ENCODE peak calls at places on chromosomes 4 and X, in nine cellular contexts. A is endodermal cell; T is heart left ventricle; D is uterus; P is mammary epithelial cell; Q is left lung; V is neuronal stem cell; N is naive thymus-derived CD4-positive, alpha-beta T cell; W is GM23248. Z is an unnamed sample.

GRCh38 chrX:108834036-108834435 is 97.7 kb upstream of the IRS4 start:
- DNase-seq in N (no peak), P (no peak), V (no peak), A (no peak), D (no peak), T (no peak), W (no peak), Q (no peak), Z (no peak)

GRCh38 chr4:3302164-3302785 is 9.5 kb downstream of the RGS12 start:
- DNase-seq in D (peak; percentile 40), P (no peak), W (no peak), T (no peak), A (peak; percentile 28), V (no peak), Q (peak; percentile 61), N (peak; percentile 95), Z (no peak)

GRCh38 chr4:146245246-146245645 is 30.9 kb downstream of the REELD1 start:
- DNase-seq in N (no peak), A (no peak), T (no peak), V (no peak), D (no peak), W (peak; percentile 57), P (no peak), Q (no peak), Z (peak; percentile 45)

GRCh38 chr4:8646296-8647093 is 53.9 kb downstream of the CPZ start:
- DNase-seq in T (peak; percentile 6), W (no peak), V (peak; percentile 23), N (no peak), P (no peak), D (no peak), A (peak; percentile 40), Q (peak; percentile 62), Z (no peak)

GRCh38 chr4:3315566-3315965 is 22.7 kb downstream of the RGS12 start:
- DNase-seq in D (no peak), W (no peak), T (peak; percentile 2), P (no peak), N (no peak), V (no peak), A (peak; percentile 19), Q (no peak), Z (no peak)

GRCh38 chr4:146340798-146341197 is 126.5 kb downstream of the REELD1 start:
- DNase-seq in V (no peak), W (peak; percentile 77), D (no peak), A (no peak), N (no peak), T (no peak), Q (no peak), P (no peak), Z (no peak)

GRCh38 chrX:136259543-136259942 is 8.3 kb upstream of the MAP7D3 start:
- DNase-seq in P (no peak), W (peak; percentile 73), A (no peak), V (no peak), N (no peak), T (no peak), Q (no peak), D (no peak), Z (no peak)

GRCh38 chr4:169968999-169969398 is 57.2 kb downstream of the MFAP3L start:
- DNase-seq in Q (no peak), A (no peak), D (no peak), P (peak; percentile 44), W (peak; percentile 95), N (no peak), T (no peak), V (no peak), Z (no peak)

GRCh38 chr4:124851741-124852140 is 139.2 kb upstream of the ANKRD50 start:
- DNase-seq in D (no peak), P (no peak), A (no peak), V (no peak), T (no peak), N (no peak), W (no peak), Q (no peak), Z (no peak)

GRCh38 chr4:37889849-37890500 is 909 bp upstream of the TBC1D1 start:
- DNase-seq in Q (no peak), A (peak; percentile 63), V (peak; percentile 20), W (peak; percentile 13), T (peak; percentile 56), D (peak; percentile 88), N (no peak), P (no peak), Z (peak; percentile 19)

GRCh38 chr4:6917445-6918241 is 8.0 kb downstream of the TBC1D14 start:
- DNase-seq in N (no peak), D (peak; percentile 69), A (peak; percentile 86), W (no peak), V (no peak), T (peak; percentile 65), Q (peak; percentile 93), P (no peak), Z (peak; percentile 97)

GRCh38 chr4:170775851-170776250 is 686.1 kb upstream of the AADAT start:
- DNase-seq in N (no peak), D (no peak), W (no peak), Q (no peak), P (no peak), A (no peak), V (no peak), T (no peak), Z (no peak)

GRCh38 chr4:152454398-152455011 is 81.4 kb downstream of the FBXW7 start:
- DNase-seq in W (peak; percentile 70), V (no peak), N (no peak), A (no peak), T (no peak), D (no peak), Q (no peak), P (peak; percentile 24), Z (no peak)

GRCh38 chr4:44415251-44415650 is 33.4 kb downstream of the KCTD8 start:
- DNase-seq in D (no peak), Q (no peak), P (no peak), W (no peak), N (no peak), V (no peak), A (peak; percentile 44), T (no peak), Z (no peak)

GRCh38 chr4:24224446-24224845 is 334.6 kb upstream of the PPARGC1A start:
- DNase-seq in V (no peak), N (no peak), Q (no peak), A (no peak), D (no peak), P (no peak), T (no peak), W (no peak), Z (no peak)

DNA sequence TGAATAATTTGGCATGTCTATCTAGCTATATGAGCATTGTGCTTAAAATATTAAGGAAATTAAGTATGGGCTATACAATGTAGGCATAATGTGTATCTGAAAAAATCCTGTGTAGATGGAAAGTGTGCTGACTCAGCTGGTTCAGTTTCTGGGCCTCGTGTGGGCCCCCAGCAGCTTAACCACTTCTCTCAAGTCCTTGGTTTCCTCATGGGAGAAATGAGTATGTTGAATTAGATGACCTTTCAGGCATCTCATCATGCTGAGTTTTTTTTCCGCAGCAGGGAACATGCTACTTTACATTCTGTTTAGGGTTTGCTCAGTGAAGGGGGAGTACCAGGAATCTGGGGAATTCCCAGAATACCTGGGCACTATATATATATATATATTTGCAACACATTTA is 30.5 kb downstream of the RHOH start:
- DNase-seq in N (no peak), D (no peak), P (no peak), T (no peak), V (no peak), W (no peak), Q (no peak), A (no peak), Z (no peak)
- H3K4me1 ChIP-seq in N (peaks cover 97% of the 10 kb centered on the region), D (no peaks in the 10 kb centered on the region), P (no peaks in the 10 kb centered on the region), T (no peaks in the 10 kb centered on the region), V (peaks cover 3% of the 10 kb centered on the region), W (no peaks in the 10 kb centered on the region), Q (no peaks in the 10 kb centered on the region), A (no peaks in the 10 kb centered on the region), Z (no peaks in the 10 kb centered on the region)

GRCh38 chr4:10102981-10103330 is 13.6 kb downstream of the WDR1 start:
- DNase-seq in N (no peak), V (no peak), W (no peak), T (no peak), D (no peak), Q (peak; percentile 23), A (no peak), P (no peak), Z (no peak)
- H3K4me1 ChIP-seq in N (peaks cover 75% of the 10 kb centered on the region), V (peaks cover 32% of the 10 kb centered on the region), W (peaks cover 79% of the 10 kb centered on the region), T (peaks cover 93% of the 10 kb centered on the region), D (peaks cover 14% of the 10 kb centered on the region), Q (peaks cover 35% of the 10 kb centered on the region), A (peaks cover 29% of the 10 kb centered on the region), P (peaks cover 78% of the 10 kb centered on the region), Z (peaks cover 40% of the 10 kb centered on the region)

GRCh38 chr4:184383497-184384055 is 90.8 kb downstream of the IRF2 start:
- DNase-seq in D (peak; percentile 57), P (peak; percentile 97), T (no peak), N (no peak), W (peak; percentile 94), A (peak; percentile 20), V (no peak), Q (no peak), Z (no peak)

GRCh38 chr4:184384810-184385557 is 89.4 kb downstream of the IRF2 start:
- DNase-seq in N (no peak), A (peak; percentile 42), D (no peak), P (peak; percentile 72), T (no peak), W (no peak), Q (no peak), V (no peak), Z (no peak)

GRCh38 chr4:184384056-184384809 is 90.1 kb downstream of the IRF2 start:
- DNase-seq in A (peak; percentile 49), Q (no peak), W (peak; percentile 73), T (no peak), V (no peak), P (peak; percentile 93), D (peak; percentile 42), N (no peak), Z (peak; percentile 57)

GRCh38 chr4:184380707-184381106 is 93.6 kb downstream of the IRF2 start:
- DNase-seq in Q (no peak), V (no peak), W (no peak), T (no peak), D (no peak), P (no peak), N (no peak), A (peak; percentile 37), Z (no peak)

DNA sequence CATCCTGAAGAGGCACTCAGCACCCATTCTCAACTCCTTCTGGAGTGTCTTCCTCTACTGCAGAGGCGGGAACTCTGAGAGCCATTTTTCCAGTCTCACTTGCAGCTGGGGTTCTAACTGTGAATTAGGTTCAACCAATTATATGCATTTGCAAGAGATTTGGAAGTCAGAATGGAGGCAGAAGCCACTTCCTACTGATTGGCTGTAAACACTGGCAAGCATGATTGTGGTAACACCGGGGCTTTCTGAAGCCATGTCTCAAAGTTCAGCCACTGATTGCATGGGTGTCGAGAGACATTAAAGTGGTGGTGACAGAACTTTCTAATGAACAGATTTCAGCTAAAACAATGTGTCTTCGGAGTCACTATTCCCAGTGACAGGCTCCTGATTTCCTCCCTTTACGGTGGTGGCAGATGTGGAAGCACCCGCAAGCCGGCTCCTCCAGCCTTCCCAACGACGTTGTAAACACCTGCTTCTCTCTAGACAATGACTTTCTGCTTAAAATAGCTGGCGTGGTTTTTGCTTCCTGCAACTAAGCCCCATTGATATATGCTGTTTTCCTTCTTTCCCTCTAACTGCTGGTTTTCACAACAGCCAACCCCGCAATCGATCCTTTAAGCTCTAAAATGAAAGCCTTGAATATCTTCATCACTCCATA is 92.0 kb downstream of the IRF2 start:
- DNase-seq in P (no peak), Q (no peak), A (peak; percentile 53), D (no peak), N (no peak), V (no peak), T (no peak), W (no peak), Z (no peak)
- H3K4me1 ChIP-seq in P (peaks cover 41% of the 10 kb centered on the region), Q (peaks cover 30% of the 10 kb centered on the region), A (peaks cover 23% of the 10 kb centered on the region), D (no peaks in the 10 kb centered on the region), N (peaks cover 40% of the 10 kb centered on the region), V (peaks cover 30% of the 10 kb centered on the region), T (peaks cover 55% of the 10 kb centered on the region), W (peaks cover 18% of the 10 kb centered on the region), Z (peaks cover 44% of the 10 kb centered on the region)

GRCh38 chr4:48375651-48376291 is 34.4 kb downstream of the SLAIN2 start:
- DNase-seq in Q (no peak), V (no peak), A (no peak), T (no peak), W (peak; percentile 80), N (no peak), P (peak; percentile 83), D (no peak), Z (peak; percentile 71)
- H3K4me1 ChIP-seq in Q (no peaks in the 10 kb centered on the region), V (peaks cover 2% of the 10 kb centered on the region), A (no peaks in the 10 kb centered on the region), T (peaks cover 1% of the 10 kb centered on the region), W (peaks cover 29% of the 10 kb centered on the region), N (peaks cover 7% of the 10 kb centered on the region), P (peaks cover 21% of the 10 kb centered on the region), D (no peaks in the 10 kb centered on the region), Z (peaks cover 31% of the 10 kb centered on the region)

Z was measured in mucosa of descending colon.